ENCODE peak calls at places on chromosomes 4 and X, in six cellular contexts. One of them, this sample, is unnamed.
A peak's percentile ranks its signal among the peaks of the same experiment; 100 is the strongest.

GRCh38 chr4:35520059-35520458 is 724.3 kb downstream of the ARAP2 start:
- DNase-seq in upper lobe of left lung: no peak
- DNase-seq in transverse colon: no peak
- DNase-seq in GM12878: no peak
- DNase-seq in spleen: no peak
- DNase-seq in breast epithelium: no peak
- DNase-seq in this sample: no peak

GRCh38 chr4:53932784-53933183 is 131.6 kb downstream of the CHIC2 start:
- DNase-seq in GM12878: no peak
- DNase-seq in transverse colon: no peak
- DNase-seq in upper lobe of left lung: no peak
- DNase-seq in breast epithelium: no peak
- DNase-seq in spleen: no peak
- DNase-seq in this sample: no peak

GRCh38 chrX:103664363-103664762 is 22.1 kb downstream of the MORF4L2 start:
- DNase-seq in spleen: no peak
- DNase-seq in breast epithelium: no peak
- DNase-seq in GM12878: no peak
- DNase-seq in transverse colon: no peak
- DNase-seq in upper lobe of left lung: no peak
- DNase-seq in this sample: no peak

GRCh38 chr4:973431-974397 is at the start of gene DGKQ:
- DNase-seq in GM12878: no peak
- DNase-seq in spleen: peak; percentile 96
- DNase-seq in transverse colon: peak; percentile 91
- DNase-seq in breast epithelium: peak; percentile 86
- DNase-seq in upper lobe of left lung: peak; percentile 98
- DNase-seq in this sample: peak; percentile 94

GRCh38 chrX:15143050-15143824 is 126.6 kb downstream of the ASB9 start:
- DNase-seq in upper lobe of left lung: no peak
- DNase-seq in spleen: peak; percentile 70
- DNase-seq in transverse colon: peak; percentile 66
- DNase-seq in GM12878: no peak
- DNase-seq in breast epithelium: peak; percentile 51
- DNase-seq in this sample: no peak

GRCh38 chr4:174940002-174940401 is 21.8 kb downstream of the ADAM29 start:
- DNase-seq in upper lobe of left lung: no peak
- DNase-seq in spleen: no peak
- DNase-seq in breast epithelium: no peak
- DNase-seq in transverse colon: no peak
- DNase-seq in GM12878: no peak
- DNase-seq in this sample: no peak

GRCh38 chrX:72620550-72621145 is 48.0 kb upstream of the HDAC8 start:
- DNase-seq in upper lobe of left lung: no peak
- DNase-seq in breast epithelium: peak; percentile 54
- DNase-seq in transverse colon: peak; percentile 26
- DNase-seq in spleen: no peak
- DNase-seq in GM12878: no peak
- DNase-seq in this sample: peak; percentile 63

GRCh38 chrX:96140796-96141195 is 543.8 kb upstream of the DIAPH2 start:
- DNase-seq in transverse colon: no peak
- DNase-seq in spleen: no peak
- DNase-seq in breast epithelium: no peak
- DNase-seq in upper lobe of left lung: no peak
- DNase-seq in GM12878: no peak
- DNase-seq in this sample: no peak

GRCh38 chrX:70262952-70263567 is 3.1 kb upstream of the P2RY4 start:
- DNase-seq in breast epithelium: peak; percentile 53
- DNase-seq in spleen: no peak
- DNase-seq in GM12878: no peak
- DNase-seq in transverse colon: peak; percentile 55
- DNase-seq in upper lobe of left lung: no peak
- DNase-seq in this sample: no peak

GRCh38 chr4:25180524-25181131 is 20.4 kb upstream of the SEPSECS start:
- DNase-seq in GM12878: no peak
- DNase-seq in spleen: no peak
- DNase-seq in transverse colon: peak; percentile 20
- DNase-seq in breast epithelium: no peak
- DNase-seq in upper lobe of left lung: no peak
- DNase-seq in this sample: no peak

GRCh38 chr4:25178838-25179261 is 18.6 kb upstream of the SEPSECS start:
- DNase-seq in spleen: no peak
- DNase-seq in breast epithelium: no peak
- DNase-seq in GM12878: no peak
- DNase-seq in transverse colon: no peak
- DNase-seq in upper lobe of left lung: no peak
- DNase-seq in this sample: no peak

GRCh38 chr4:25182941-25183340 is 22.7 kb upstream of the SEPSECS start:
- DNase-seq in transverse colon: no peak
- DNase-seq in spleen: no peak
- DNase-seq in GM12878: no peak
- DNase-seq in breast epithelium: no peak
- DNase-seq in upper lobe of left lung: no peak
- DNase-seq in this sample: no peak

GRCh38 chr4:25184056-25184455 is 23.8 kb upstream of the SEPSECS start:
- DNase-seq in breast epithelium: no peak
- DNase-seq in transverse colon: no peak
- DNase-seq in spleen: no peak
- DNase-seq in GM12878: no peak
- DNase-seq in upper lobe of left lung: no peak
- DNase-seq in this sample: no peak
- TF ChIP-seq POLR2AphosphoS5 in breast epithelium: no peak
- TF ChIP-seq POLR2AphosphoS5 in transverse colon: no peak
- TF ChIP-seq POLR2AphosphoS5 in spleen: no peak
- TF ChIP-seq POLR2AphosphoS5 in GM12878: no peak
- TF ChIP-seq POLR2AphosphoS5 in upper lobe of left lung: no peak
- TF ChIP-seq POLR2AphosphoS5 in this sample: no peak

GRCh38 chrX:136210243-136210642 is 41.0 kb downstream of the MAP7D3 start:
- DNase-seq in GM12878: no peak
- DNase-seq in breast epithelium: no peak
- DNase-seq in transverse colon: no peak
- DNase-seq in spleen: no peak
- DNase-seq in upper lobe of left lung: no peak
- DNase-seq in this sample: no peak

GRCh38 chrX:136207546-136207945 is 43.7 kb downstream of the MAP7D3 start:
- DNase-seq in upper lobe of left lung: no peak
- DNase-seq in transverse colon: no peak
- DNase-seq in GM12878: no peak
- DNase-seq in spleen: no peak
- DNase-seq in breast epithelium: no peak
- DNase-seq in this sample: no peak

GRCh38 chrX:136210806-136211205 is 40.4 kb downstream of the MAP7D3 start:
- DNase-seq in breast epithelium: no peak
- DNase-seq in spleen: no peak
- DNase-seq in transverse colon: no peak
- DNase-seq in GM12878: no peak
- DNase-seq in upper lobe of left lung: no peak
- DNase-seq in this sample: no peak

GRCh38 chrX:136209016-136209738 is 42.0 kb downstream of the MAP7D3 start:
- DNase-seq in upper lobe of left lung: no peak
- DNase-seq in breast epithelium: no peak
- DNase-seq in spleen: no peak
- DNase-seq in transverse colon: peak; percentile 45
- DNase-seq in GM12878: no peak
- DNase-seq in this sample: peak; percentile 84

DNA sequence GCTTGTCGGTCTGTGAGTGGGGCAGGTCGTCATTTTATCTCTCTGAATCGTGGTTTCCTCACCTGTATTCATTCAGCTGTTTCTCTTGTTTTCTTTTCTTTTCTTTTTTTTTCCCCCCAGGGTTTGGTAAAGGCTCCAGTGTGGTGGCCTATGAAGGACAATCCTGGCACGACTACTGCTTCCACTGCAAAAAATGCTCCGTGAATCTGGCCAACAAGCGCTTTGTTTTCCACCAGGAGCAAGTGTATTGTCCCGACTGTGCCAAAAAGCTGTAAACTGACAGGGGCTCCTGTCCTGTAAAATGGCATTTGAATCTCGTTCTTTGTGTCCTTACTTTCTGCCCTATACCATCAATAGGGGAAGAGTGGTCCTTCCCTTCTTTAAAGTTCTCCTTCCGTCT is 41.4 kb downstream of the MAP7D3 start:
- DNase-seq in GM12878: no peak
- DNase-seq in transverse colon: no peak
- DNase-seq in breast epithelium: no peak
- DNase-seq in upper lobe of left lung: no peak
- DNase-seq in spleen: no peak
- DNase-seq in this sample: no peak
- H3K4me1 ChIP-seq in GM12878: no peaks in the 10 kb centered on the region
- H3K4me1 ChIP-seq in transverse colon: peaks cover 4% of the 10 kb centered on the region
- H3K4me1 ChIP-seq in breast epithelium: no peaks in the 10 kb centered on the region
- H3K4me1 ChIP-seq in upper lobe of left lung: no peaks in the 10 kb centered on the region
- H3K4me1 ChIP-seq in spleen: peaks cover 10% of the 10 kb centered on the region
- H3K4me1 ChIP-seq in this sample: peaks cover 53% of the 10 kb centered on the region

DNA sequence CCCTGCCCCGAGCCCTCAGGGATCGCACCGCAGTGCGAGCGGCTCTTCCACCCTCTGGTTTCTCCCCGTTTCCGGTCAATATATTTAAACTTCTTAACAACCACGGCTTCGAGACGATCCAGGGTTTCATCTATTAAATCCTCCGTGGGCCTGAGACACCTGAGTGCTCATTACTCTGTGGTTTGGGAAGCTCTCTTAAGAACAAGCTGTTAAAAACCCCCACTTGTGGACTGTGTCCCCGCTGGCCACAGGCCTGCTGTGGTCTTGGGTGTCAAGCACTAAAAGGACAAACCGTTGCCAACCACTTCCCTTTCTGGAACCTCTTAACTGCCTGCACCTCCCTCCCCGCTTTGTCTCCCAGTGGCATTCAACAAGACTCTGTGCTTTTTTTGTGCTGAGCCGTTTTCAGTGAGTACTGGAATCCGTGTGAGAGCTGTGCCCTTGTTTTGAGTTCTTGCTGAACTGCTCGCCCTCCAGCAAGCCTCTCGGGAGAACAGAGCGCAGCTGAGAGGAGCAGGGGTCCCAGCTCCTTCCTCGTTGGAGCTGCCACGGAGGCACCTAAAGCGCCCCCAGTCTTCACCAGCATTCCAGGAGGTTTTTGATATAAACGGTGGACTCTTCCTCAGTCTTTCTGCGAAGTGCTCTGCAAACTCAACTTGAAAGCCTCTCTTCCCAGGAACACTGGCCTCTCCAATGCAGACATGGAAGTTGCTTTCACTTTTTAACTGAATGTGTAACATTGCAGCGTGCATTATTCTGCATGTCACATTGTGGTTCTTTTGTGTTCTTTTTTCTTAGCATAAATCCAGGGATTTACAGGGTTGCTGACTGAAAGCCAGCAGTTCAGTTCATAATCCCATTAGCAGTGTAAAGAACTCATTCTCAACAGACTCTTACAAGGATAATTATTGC is 706 bp upstream of the IGFBP7 start:
- DNase-seq in transverse colon: peak; percentile 30
- DNase-seq in breast epithelium: no peak
- DNase-seq in spleen: peak; percentile 79
- DNase-seq in GM12878: no peak
- DNase-seq in upper lobe of left lung: peak; percentile 3
- DNase-seq in this sample: peak; percentile 82
- H3K27ac ChIP-seq in transverse colon: peak overlapping the region; percentile 89
- H3K27ac ChIP-seq in breast epithelium: peak overlapping the region; percentile 94
- H3K27ac ChIP-seq in spleen: peak overlapping the region; percentile 94
- H3K27ac ChIP-seq in GM12878: no peak overlapping the region
- H3K27ac ChIP-seq in upper lobe of left lung: peak overlapping the region; percentile 90
- H3K27ac ChIP-seq in this sample: peak overlapping the region; percentile 95

DNA sequence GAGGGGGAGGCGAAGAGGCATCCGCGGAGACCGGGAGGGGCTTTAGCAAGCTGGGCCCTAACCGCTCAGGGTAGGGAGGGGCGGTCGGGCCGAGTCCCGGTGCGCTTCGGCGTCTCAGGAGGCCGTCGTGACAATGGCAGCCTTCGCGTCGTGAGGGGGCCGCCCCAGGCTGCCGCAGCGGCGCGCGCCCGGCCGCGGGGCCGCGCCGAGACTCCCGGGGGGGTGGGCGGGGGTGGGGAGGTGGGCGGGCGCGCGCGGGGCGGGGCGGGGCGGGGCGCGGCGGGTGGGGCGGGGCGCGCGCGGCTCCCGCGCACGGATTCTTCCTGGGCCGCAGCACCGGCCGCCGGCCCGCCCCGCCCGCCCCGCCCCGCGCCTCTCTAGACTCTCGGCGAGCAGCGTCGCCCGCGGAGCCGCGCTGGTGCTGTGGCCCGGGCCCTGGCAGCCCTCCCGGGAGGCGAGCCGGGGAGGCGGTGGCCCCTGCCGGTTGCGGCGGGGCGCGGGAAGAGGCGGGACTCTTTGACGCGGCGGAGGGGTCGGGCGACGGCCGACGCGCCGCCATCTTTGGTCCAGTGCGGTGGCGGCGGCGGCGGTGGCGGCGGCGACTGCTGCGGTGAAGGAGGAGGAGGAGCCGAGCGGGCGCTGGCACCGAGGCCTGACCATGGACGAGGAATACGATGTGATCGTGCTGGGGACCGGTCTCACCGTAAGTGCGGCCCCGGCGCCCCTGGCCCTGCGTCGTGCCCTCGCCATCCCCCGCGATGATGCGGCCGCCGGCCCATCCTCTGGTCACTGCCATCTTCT is at the start of gene GDI1:
- DNase-seq in breast epithelium: no peak
- DNase-seq in GM12878: no peak
- DNase-seq in spleen: peak; percentile 90
- DNase-seq in transverse colon: peak; percentile 36
- DNase-seq in upper lobe of left lung: peak; percentile 94
- DNase-seq in this sample: peak; percentile 82
- TF ChIP-seq POLR2AphosphoS5 in breast epithelium: no peak
- TF ChIP-seq POLR2AphosphoS5 in GM12878: peak; percentile 29
- TF ChIP-seq POLR2AphosphoS5 in spleen: peak; percentile 81
- TF ChIP-seq POLR2AphosphoS5 in transverse colon: peak; percentile 55
- TF ChIP-seq POLR2AphosphoS5 in upper lobe of left lung: peak; percentile 68
- TF ChIP-seq POLR2AphosphoS5 in this sample: peak; percentile 90

GRCh38 chr4:41620594-41621256 is 82.8 kb downstream of the LIMCH1 start:
- DNase-seq in upper lobe of left lung: peak; percentile 27
- DNase-seq in spleen: no peak
- DNase-seq in breast epithelium: no peak
- DNase-seq in transverse colon: no peak
- DNase-seq in GM12878: no peak
- DNase-seq in this sample: no peak
- H3K4me1 ChIP-seq in upper lobe of left lung: no peaks in the 10 kb centered on the region
- H3K4me1 ChIP-seq in spleen: no peaks in the 10 kb centered on the region
- H3K4me1 ChIP-seq in breast epithelium: no peaks in the 10 kb centered on the region
- H3K4me1 ChIP-seq in transverse colon: no peaks in the 10 kb centered on the region
- H3K4me1 ChIP-seq in GM12878: no peaks in the 10 kb centered on the region
- H3K4me1 ChIP-seq in this sample: no peaks in the 10 kb centered on the region

GRCh38 chr4:77804471-77804870 is 14.7 kb downstream of the CNOT6L start:
- DNase-seq in transverse colon: no peak
- DNase-seq in breast epithelium: no peak
- DNase-seq in GM12878: no peak
- DNase-seq in spleen: no peak
- DNase-seq in upper lobe of left lung: no peak
- DNase-seq in this sample: no peak
- H3K27ac ChIP-seq in transverse colon: no peak overlapping the region
- H3K27ac ChIP-seq in breast epithelium: no peak overlapping the region
- H3K27ac ChIP-seq in GM12878: no peak overlapping the region
- H3K27ac ChIP-seq in spleen: no peak overlapping the region
- H3K27ac ChIP-seq in upper lobe of left lung: no peak overlapping the region
- H3K27ac ChIP-seq in this sample: no peak overlapping the region

GRCh38 chr4:76948441-76949292 is 885 bp upstream of the SEPTIN11 start:
- DNase-seq in GM12878: peak; percentile 50
- DNase-seq in spleen: peak; percentile 88
- DNase-seq in upper lobe of left lung: peak; percentile 93
- DNase-seq in breast epithelium: peak; percentile 73
- DNase-seq in transverse colon: peak; percentile 81
- DNase-seq in this sample: peak; percentile 90
- TF ChIP-seq POLR2AphosphoS5 in GM12878: no peak
- TF ChIP-seq POLR2AphosphoS5 in spleen: peak; percentile 60
- TF ChIP-seq POLR2AphosphoS5 in upper lobe of left lung: peak; percentile 43
- TF ChIP-seq POLR2AphosphoS5 in breast epithelium: no peak
- TF ChIP-seq POLR2AphosphoS5 in transverse colon: no peak
- TF ChIP-seq POLR2AphosphoS5 in this sample: no peak